ENCODE peak calls at places on chromosome 14, in nine cellular contexts. O, N, W, Q, A, H, J, M and K are unnamed samples.

GRCh38 chr14:99430491-99430890 is 50.2 kb downstream of the SETD3 start:
- DNase-seq in O (no peak), N (no peak), W (peak), Q (no peak), A (no peak), H (peak), J (no peak), M (no peak), K (no peak)

GRCh38 chr14:71320734-71321555 is 413.7 kb downstream of the PCNX1 start:
- DNase-seq in O (no peak), N (peak), W (peak), Q (peak), A (peak), H (peak), J (peak), M (peak), K (peak)

GRCh38 chr14:31926123-31926522 is 151.0 kb upstream of the ARHGAP5 start:
- DNase-seq in O (no peak), N (no peak), W (no peak), Q (no peak), A (peak), H (no peak), J (no peak), M (no peak), K (no peak)

GRCh38 chr14:74886001-74886400 is 4.3 kb downstream of the DLST start:
- DNase-seq in O (peak), N (no peak), W (peak), Q (no peak), A (peak), H (no peak), J (peak), M (no peak), K (no peak)

GRCh38 chr14:33484264-33484663 is 466.6 kb downstream of the EGLN3 start:
- DNase-seq in O (no peak), N (no peak), W (no peak), Q (no peak), A (no peak), H (no peak), J (peak), M (no peak), K (no peak)

GRCh38 chr14:54188036-54188666 is 208.7 kb upstream of the CDKN3 start:
- DNase-seq in O (no peak), N (no peak), W (no peak), Q (no peak), A (no peak), H (no peak), J (no peak), M (no peak), K (no peak)

GRCh38 chr14:104870368-104871144 is 5.5 kb downstream of the CEP170B start:
- DNase-seq in O (no peak), N (no peak), W (peak), Q (no peak), A (no peak), H (peak), J (no peak), M (peak), K (no peak)

GRCh38 chr14:35969310-35969709 is 143.2 kb downstream of the BRMS1L start:
- DNase-seq in O (no peak), N (no peak), W (no peak), Q (no peak), A (no peak), H (no peak), J (no peak), M (no peak), K (no peak)

GRCh38 chr14:28057286-28058011 is 709.1 kb upstream of the FOXG1 start:
- DNase-seq in O (no peak), N (no peak), W (no peak), Q (no peak), A (peak), H (no peak), J (no peak), M (no peak), K (no peak)

GRCh38 chr14:39395555-39396254 is 36.5 kb downstream of the FBXO33 start:
- DNase-seq in O (no peak), N (no peak), W (no peak), Q (no peak), A (peak), H (no peak), J (no peak), M (no peak), K (no peak)

GRCh38 chr14:68518180-68518579 is 274.7 kb downstream of the ZFP36L1 start:
- DNase-seq in O (no peak), N (no peak), W (no peak), Q (no peak), A (no peak), H (no peak), J (no peak), M (no peak), K (no peak)

GRCh38 chr14:85528080-85528881 is 1.7 kb upstream of the FLRT2 start:
- DNase-seq in O (peak), N (peak), W (peak), Q (peak), A (peak), H (no peak), J (peak), M (no peak), K (no peak)

GRCh38 chr14:95250936-95251335 is 68.8 kb downstream of the CLMN start:
- DNase-seq in O (no peak), N (no peak), W (no peak), Q (no peak), A (peak), H (no peak), J (no peak), M (no peak), K (no peak)

GRCh38 chr14:95250126-95250824 is 69.4 kb downstream of the CLMN start:
- DNase-seq in O (no peak), N (no peak), W (no peak), Q (no peak), A (no peak), H (no peak), J (no peak), M (no peak), K (no peak)

GRCh38 chr14:95245334-95245733 is 74.4 kb downstream of the CLMN start:
- DNase-seq in O (no peak), N (no peak), W (no peak), Q (no peak), A (no peak), H (no peak), J (no peak), M (no peak), K (no peak)

GRCh38 chr14:95252219-95252618 is 67.5 kb downstream of the CLMN start:
- DNase-seq in O (no peak), N (no peak), W (no peak), Q (no peak), A (no peak), H (no peak), J (no peak), M (no peak), K (no peak)

DNA sequence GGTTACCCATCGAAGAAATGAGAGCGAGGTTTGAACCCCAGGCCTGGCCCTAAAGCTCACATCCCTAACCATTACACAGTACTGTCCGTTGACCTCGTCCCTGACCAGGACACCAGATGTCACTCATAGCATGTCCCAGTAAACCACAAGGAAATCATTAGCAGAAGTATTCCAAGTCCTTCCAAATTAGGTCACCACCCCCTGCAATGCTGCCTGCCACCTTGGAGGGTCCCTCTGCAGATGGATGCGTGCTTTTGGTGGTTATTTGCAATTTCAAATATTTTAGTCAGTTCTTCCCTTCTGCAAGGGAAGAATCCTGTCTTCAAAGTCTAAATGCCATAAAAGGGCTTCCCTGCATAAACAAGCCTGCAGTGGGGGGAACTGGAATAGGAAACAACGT is 71.3 kb downstream of the CLMN start:
- DNase-seq in O (no peak), N (no peak), W (no peak), Q (no peak), A (peak), H (no peak), J (peak), M (no peak), K (no peak)
- TF ChIP-seq CTCF in O (no peak), N (no peak), W (no peak), Q (no peak), A (no peak), H (no peak), J (no peak), M (no peak), K (no peak)

GRCh38 chr14:79274641-79275366 is 936.5 kb downstream of the DIO2 start:
- DNase-seq in O (no peak), N (no peak), W (no peak), Q (no peak), A (no peak), H (no peak), J (no peak), M (no peak), K (no peak)
- TF ChIP-seq CTCF in O (peak), N (peak), W (no peak), Q (no peak), A (peak), H (no peak), J (peak), M (no peak), K (peak)

GRCh38 chr14:98163285-98163741 is 1108.7 kb downstream of the BCL11B start:
- DNase-seq in O (no peak), N (no peak), W (no peak), Q (no peak), A (no peak), H (no peak), J (no peak), M (no peak), K (no peak)
- TF ChIP-seq CTCF in O (no peak), N (no peak), W (no peak), Q (no peak), A (no peak), H (no peak), J (no peak), M (no peak), K (no peak)

GRCh38 chr14:76264384-76264783 is 111.6 kb upstream of the ESRRB start:
- DNase-seq in O (no peak), N (no peak), W (no peak), Q (no peak), A (no peak), H (no peak), J (no peak), M (no peak), K (peak)

GRCh38 chr14:76268013-76268376 is 107.9 kb upstream of the ESRRB start:
- DNase-seq in O (no peak), N (no peak), W (no peak), Q (no peak), A (peak), H (no peak), J (no peak), M (no peak), K (no peak)

GRCh38 chr14:76271371-76271770 is 104.6 kb upstream of the ESRRB start:
- DNase-seq in O (no peak), N (no peak), W (no peak), Q (no peak), A (no peak), H (no peak), J (no peak), M (no peak), K (no peak)

GRCh38 chr14:76268700-76269099 is 107.2 kb upstream of the ESRRB start:
- DNase-seq in O (no peak), N (no peak), W (no peak), Q (no peak), A (no peak), H (no peak), J (no peak), M (no peak), K (no peak)

DNA sequence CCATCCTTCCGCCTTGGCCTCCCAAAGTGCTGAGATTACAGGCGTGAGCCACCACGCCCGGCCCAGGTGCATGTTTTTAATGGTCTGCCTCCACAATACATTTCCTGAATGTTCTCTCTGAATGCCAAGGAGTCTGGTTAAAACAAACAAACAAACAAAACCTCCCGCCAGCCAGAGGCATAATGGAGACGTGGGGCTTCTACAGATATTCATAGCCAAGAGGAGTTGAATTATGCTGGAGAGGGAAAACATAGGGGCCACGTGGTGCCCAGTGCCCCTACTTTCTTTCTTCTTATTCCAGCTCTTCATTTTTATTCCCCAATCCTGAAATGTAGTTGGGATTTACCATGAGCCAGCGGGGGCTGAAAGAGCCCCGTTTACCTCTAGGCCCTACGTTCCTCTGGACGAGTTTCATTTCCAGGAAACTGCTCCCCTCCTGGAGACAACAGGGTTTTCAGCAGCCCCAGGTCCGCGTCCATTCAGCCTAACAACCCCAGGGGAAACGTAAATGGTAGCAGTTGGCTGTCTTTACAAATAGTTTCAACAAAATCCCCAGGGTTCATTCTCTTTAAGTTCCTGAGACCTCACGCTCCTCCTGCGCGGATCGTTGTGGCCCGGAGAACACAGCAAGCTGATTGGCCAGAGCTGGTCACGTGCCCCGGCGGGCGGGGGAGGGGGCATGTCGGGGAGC is 108.5 kb upstream of the ESRRB start:
- DNase-seq in O (no peak), N (peak), W (peak), Q (peak), A (peak), H (no peak), J (peak), M (peak), K (no peak)
- TF ChIP-seq CTCF in O (peak), N (peak), W (no peak), Q (peak), A (peak), H (no peak), J (no peak), M (no peak), K (peak)

GRCh38 chr14:58244556-58245387 is at the start of gene PSMA3:
- DNase-seq in O (peak), N (peak), W (peak), Q (peak), A (peak), H (peak), J (peak), M (peak), K (peak)
- TF ChIP-seq CTCF in O (no peak), N (no peak), W (no peak), Q (no peak), A (no peak), H (no peak), J (no peak), M (no peak), K (peak)

GRCh38 chr14:21997300-21997699 is 323.7 kb upstream of the OR4E1 start:
- DNase-seq in O (no peak), N (no peak), W (peak), Q (no peak), A (peak), H (no peak), J (no peak), M (no peak), K (no peak)
- TF ChIP-seq CTCF in O (no peak), N (peak), W (no peak), Q (no peak), A (peak), H (no peak), J (no peak), M (no peak), K (peak)

GRCh38 chr14:96501746-96502620 is at the start of gene PAPOLA:
- DNase-seq in O (peak), N (peak), W (peak), Q (peak), A (peak), H (peak), J (peak), M (peak), K (peak)
- TF ChIP-seq CTCF in O (no peak), N (peak), W (no peak), Q (peak), A (no peak), H (no peak), J (no peak), M (peak), K (peak)